ENCODE peak calls at places on chromosome 19, in ten cellular contexts. One of them, this sample, is unnamed. For H3K4me1, H3K36me3 and H3K27me3, the result is how much of the 10 kb centered on the place peaks cover.

GRCh38 chr19:50658438-50659317 is 9.4 kb downstream of the C19orf81 start:
- DNase-seq in CD4-positive, alpha-beta memory T cell: no peak
- DNase-seq in esophagus muscularis mucosa: no peak
- DNase-seq in uterus: peak
- DNase-seq in ascending aorta: no peak
- DNase-seq in Peyer's patch: peak
- DNase-seq in GM23248: peak
- DNase-seq in RWPE2: no peak
- DNase-seq in left ventricle myocardium inferior: peak
- DNase-seq in adrenal gland: peak
- DNase-seq in this sample: peak

GRCh38 chr19:48501446-48501960 is 10.1 kb downstream of the LMTK3 start:
- DNase-seq in CD4-positive, alpha-beta memory T cell: peak
- DNase-seq in esophagus muscularis mucosa: no peak
- DNase-seq in uterus: no peak
- DNase-seq in ascending aorta: no peak
- DNase-seq in Peyer's patch: peak
- DNase-seq in GM23248: no peak
- DNase-seq in RWPE2: peak
- DNase-seq in left ventricle myocardium inferior: no peak
- DNase-seq in adrenal gland: peak
- DNase-seq in this sample: peak

GRCh38 chr19:41811036-41811435 is 14.6 kb downstream of the CEACAM3 start:
- DNase-seq in CD4-positive, alpha-beta memory T cell: no peak
- DNase-seq in esophagus muscularis mucosa: no peak
- DNase-seq in uterus: no peak
- DNase-seq in ascending aorta: no peak
- DNase-seq in Peyer's patch: no peak
- DNase-seq in GM23248: no peak
- DNase-seq in RWPE2: no peak
- DNase-seq in left ventricle myocardium inferior: peak
- DNase-seq in adrenal gland: no peak
- DNase-seq in this sample: no peak

GRCh38 chr19:33865306-33865705 is 68.6 kb downstream of the KCTD15 start:
- DNase-seq in CD4-positive, alpha-beta memory T cell: no peak
- DNase-seq in esophagus muscularis mucosa: peak
- DNase-seq in uterus: no peak
- DNase-seq in ascending aorta: no peak
- DNase-seq in Peyer's patch: no peak
- DNase-seq in GM23248: no peak
- DNase-seq in RWPE2: no peak
- DNase-seq in left ventricle myocardium inferior: no peak
- DNase-seq in adrenal gland: no peak
- DNase-seq in this sample: no peak

GRCh38 chr19:31350693-31351211 is 1.5 kb upstream of the TSHZ3 start:
- DNase-seq in CD4-positive, alpha-beta memory T cell: no peak
- DNase-seq in esophagus muscularis mucosa: no peak
- DNase-seq in uterus: peak
- DNase-seq in ascending aorta: no peak
- DNase-seq in Peyer's patch: no peak
- DNase-seq in GM23248: peak
- DNase-seq in RWPE2: no peak
- DNase-seq in left ventricle myocardium inferior: peak
- DNase-seq in adrenal gland: peak
- DNase-seq in this sample: peak

GRCh38 chr19:907183-907853 is 5.7 kb downstream of the R3HDM4 start:
- DNase-seq in CD4-positive, alpha-beta memory T cell: no peak
- DNase-seq in esophagus muscularis mucosa: no peak
- DNase-seq in uterus: no peak
- DNase-seq in ascending aorta: no peak
- DNase-seq in Peyer's patch: peak
- DNase-seq in GM23248: no peak
- DNase-seq in RWPE2: no peak
- DNase-seq in left ventricle myocardium inferior: no peak
- DNase-seq in adrenal gland: no peak
- DNase-seq in this sample: no peak

GRCh38 chr19:15200575-15201364 is at the start of gene NOTCH3:
- DNase-seq in CD4-positive, alpha-beta memory T cell: no peak
- DNase-seq in esophagus muscularis mucosa: no peak
- DNase-seq in uterus: no peak
- DNase-seq in ascending aorta: no peak
- DNase-seq in Peyer's patch: no peak
- DNase-seq in GM23248: peak
- DNase-seq in RWPE2: no peak
- DNase-seq in left ventricle myocardium inferior: no peak
- DNase-seq in adrenal gland: no peak
- DNase-seq in this sample: no peak

GRCh38 chr19:54653181-54653809 is 9.5 kb upstream of the LILRB4 start:
- DNase-seq in CD4-positive, alpha-beta memory T cell: no peak
- DNase-seq in esophagus muscularis mucosa: no peak
- DNase-seq in uterus: no peak
- DNase-seq in ascending aorta: no peak
- DNase-seq in Peyer's patch: no peak
- DNase-seq in GM23248: peak
- DNase-seq in RWPE2: no peak
- DNase-seq in left ventricle myocardium inferior: no peak
- DNase-seq in adrenal gland: no peak
- DNase-seq in this sample: no peak

GRCh38 chr19:28445826-28446225 is 767.1 kb downstream of the UQCRFS1 start:
- DNase-seq in CD4-positive, alpha-beta memory T cell: no peak
- DNase-seq in esophagus muscularis mucosa: no peak
- DNase-seq in uterus: no peak
- DNase-seq in ascending aorta: no peak
- DNase-seq in Peyer's patch: no peak
- DNase-seq in GM23248: no peak
- DNase-seq in RWPE2: no peak
- DNase-seq in left ventricle myocardium inferior: no peak
- DNase-seq in adrenal gland: no peak
- DNase-seq in this sample: no peak

GRCh38 chr19:52748336-52748950 is 13.6 kb upstream of the ZNF611 start:
- DNase-seq in CD4-positive, alpha-beta memory T cell: no peak
- DNase-seq in esophagus muscularis mucosa: no peak
- DNase-seq in uterus: peak
- DNase-seq in ascending aorta: no peak
- DNase-seq in Peyer's patch: no peak
- DNase-seq in GM23248: peak
- DNase-seq in RWPE2: no peak
- DNase-seq in left ventricle myocardium inferior: no peak
- DNase-seq in adrenal gland: no peak
- DNase-seq in this sample: no peak

GRCh38 chr19:7637374-7638256 is 705 bp downstream of the STXBP2 start:
- DNase-seq in CD4-positive, alpha-beta memory T cell: peak
- DNase-seq in esophagus muscularis mucosa: no peak
- DNase-seq in uterus: no peak
- DNase-seq in ascending aorta: no peak
- DNase-seq in Peyer's patch: peak
- DNase-seq in GM23248: no peak
- DNase-seq in RWPE2: no peak
- DNase-seq in left ventricle myocardium inferior: peak
- DNase-seq in adrenal gland: no peak
- DNase-seq in this sample: peak

GRCh38 chr19:16118489-16119033 is 6.9 kb downstream of the RAB8A start:
- DNase-seq in CD4-positive, alpha-beta memory T cell: no peak
- DNase-seq in esophagus muscularis mucosa: no peak
- DNase-seq in uterus: no peak
- DNase-seq in ascending aorta: no peak
- DNase-seq in Peyer's patch: peak
- DNase-seq in GM23248: no peak
- DNase-seq in RWPE2: no peak
- DNase-seq in left ventricle myocardium inferior: no peak
- DNase-seq in adrenal gland: no peak
- DNase-seq in this sample: no peak

GRCh38 chr19:49336482-49337266 is 1.5 kb downstream of the CD37 start:
- DNase-seq in CD4-positive, alpha-beta memory T cell: no peak
- DNase-seq in esophagus muscularis mucosa: peak
- DNase-seq in uterus: no peak
- DNase-seq in ascending aorta: no peak
- DNase-seq in Peyer's patch: peak
- DNase-seq in GM23248: no peak
- DNase-seq in RWPE2: no peak
- DNase-seq in left ventricle myocardium inferior: no peak
- DNase-seq in adrenal gland: peak
- DNase-seq in this sample: no peak

GRCh38 chr19:28313633-28314032 is 899.3 kb downstream of the UQCRFS1 start:
- DNase-seq in CD4-positive, alpha-beta memory T cell: no peak
- DNase-seq in esophagus muscularis mucosa: no peak
- DNase-seq in uterus: peak
- DNase-seq in ascending aorta: no peak
- DNase-seq in Peyer's patch: no peak
- DNase-seq in GM23248: peak
- DNase-seq in RWPE2: no peak
- DNase-seq in left ventricle myocardium inferior: peak
- DNase-seq in adrenal gland: no peak
- DNase-seq in this sample: peak

GRCh38 chr19:11767633-11768133 is 883 bp downstream of the ZNF441 start:
- DNase-seq in CD4-positive, alpha-beta memory T cell: peak
- DNase-seq in esophagus muscularis mucosa: no peak
- DNase-seq in uterus: peak
- DNase-seq in ascending aorta: peak
- DNase-seq in Peyer's patch: peak
- DNase-seq in GM23248: peak
- DNase-seq in RWPE2: no peak
- DNase-seq in left ventricle myocardium inferior: peak
- DNase-seq in adrenal gland: peak
- DNase-seq in this sample: peak

GRCh38 chr19:29665826-29666633 is 769 bp downstream of the PLEKHF1 start:
- DNase-seq in CD4-positive, alpha-beta memory T cell: peak
- DNase-seq in esophagus muscularis mucosa: no peak
- DNase-seq in uterus: peak
- DNase-seq in ascending aorta: peak
- DNase-seq in Peyer's patch: peak
- DNase-seq in GM23248: peak
- DNase-seq in RWPE2: no peak
- DNase-seq in left ventricle myocardium inferior: peak
- DNase-seq in adrenal gland: peak
- DNase-seq in this sample: no peak
- H3K4me1 ChIP-seq in CD4-positive, alpha-beta memory T cell: under half
- H3K4me1 ChIP-seq in esophagus muscularis mucosa: half or more
- H3K4me1 ChIP-seq in uterus: under half
- H3K4me1 ChIP-seq in ascending aorta: half or more
- H3K4me1 ChIP-seq in Peyer's patch: under half
- H3K4me1 ChIP-seq in GM23248: under half
- H3K4me1 ChIP-seq in RWPE2: under half
- H3K4me1 ChIP-seq in left ventricle myocardium inferior: half or more
- H3K4me1 ChIP-seq in adrenal gland: under half
- H3K4me1 ChIP-seq in this sample: under half

GRCh38 chr19:17572640-17573039 is 17.2 kb downstream of the COLGALT1 start:
- DNase-seq in CD4-positive, alpha-beta memory T cell: no peak
- DNase-seq in esophagus muscularis mucosa: no peak
- DNase-seq in uterus: no peak
- DNase-seq in ascending aorta: no peak
- DNase-seq in Peyer's patch: no peak
- DNase-seq in GM23248: no peak
- DNase-seq in RWPE2: no peak
- DNase-seq in left ventricle myocardium inferior: no peak
- DNase-seq in adrenal gland: no peak
- DNase-seq in this sample: no peak
- H3K36me3 ChIP-seq in CD4-positive, alpha-beta memory T cell: under half
- H3K36me3 ChIP-seq in esophagus muscularis mucosa: half or more
- H3K36me3 ChIP-seq in uterus: under half
- H3K36me3 ChIP-seq in ascending aorta: half or more
- H3K36me3 ChIP-seq in Peyer's patch: under half
- H3K36me3 ChIP-seq in GM23248: under half
- H3K36me3 ChIP-seq in RWPE2: half or more
- H3K36me3 ChIP-seq in left ventricle myocardium inferior: half or more
- H3K36me3 ChIP-seq in adrenal gland: half or more
- H3K36me3 ChIP-seq in this sample: under half

DNA sequence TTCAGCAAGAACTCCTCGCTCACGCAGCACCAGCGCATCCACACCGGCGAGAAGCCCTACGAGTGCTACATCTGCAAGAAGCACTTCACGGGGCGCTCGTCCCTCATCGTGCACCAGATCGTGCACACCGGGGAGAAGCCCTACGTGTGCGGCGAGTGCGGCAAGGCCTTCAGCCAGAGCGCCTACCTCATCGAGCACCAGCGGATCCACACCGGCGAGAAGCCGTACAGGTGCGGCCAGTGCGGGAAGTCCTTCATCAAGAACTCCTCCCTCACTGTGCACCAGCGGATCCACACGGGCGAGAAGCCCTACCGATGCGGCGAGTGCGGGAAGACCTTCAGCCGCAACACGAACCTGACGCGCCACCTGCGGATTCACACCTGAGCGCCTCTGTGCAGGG is 20.6 kb upstream of the SMIM17 start:
- DNase-seq in CD4-positive, alpha-beta memory T cell: no peak
- DNase-seq in esophagus muscularis mucosa: no peak
- DNase-seq in uterus: no peak
- DNase-seq in ascending aorta: no peak
- DNase-seq in Peyer's patch: no peak
- DNase-seq in GM23248: no peak
- DNase-seq in RWPE2: no peak
- DNase-seq in left ventricle myocardium inferior: no peak
- DNase-seq in adrenal gland: no peak
- DNase-seq in this sample: no peak
- H3K27me3 ChIP-seq in CD4-positive, alpha-beta memory T cell: under half
- H3K27me3 ChIP-seq in esophagus muscularis mucosa: under half
- H3K27me3 ChIP-seq in uterus: under half
- H3K27me3 ChIP-seq in ascending aorta: under half
- H3K27me3 ChIP-seq in Peyer's patch: under half
- H3K27me3 ChIP-seq in GM23248: under half
- H3K27me3 ChIP-seq in RWPE2: under half
- H3K27me3 ChIP-seq in left ventricle myocardium inferior: under half
- H3K27me3 ChIP-seq in adrenal gland: under half
- H3K27me3 ChIP-seq in this sample: under half

GRCh38 chr19:5165697-5166019 is 175.0 kb downstream of the PTPRS start:
- DNase-seq in CD4-positive, alpha-beta memory T cell: no peak
- DNase-seq in esophagus muscularis mucosa: no peak
- DNase-seq in uterus: no peak
- DNase-seq in ascending aorta: no peak
- DNase-seq in Peyer's patch: no peak
- DNase-seq in GM23248: no peak
- DNase-seq in RWPE2: no peak
- DNase-seq in left ventricle myocardium inferior: no peak
- DNase-seq in adrenal gland: no peak
- DNase-seq in this sample: no peak
- H3K4me1 ChIP-seq in CD4-positive, alpha-beta memory T cell: under half
- H3K4me1 ChIP-seq in esophagus muscularis mucosa: under half
- H3K4me1 ChIP-seq in uterus: under half
- H3K4me1 ChIP-seq in ascending aorta: under half
- H3K4me1 ChIP-seq in Peyer's patch: under half
- H3K4me1 ChIP-seq in GM23248: under half
- H3K4me1 ChIP-seq in RWPE2: under half
- H3K4me1 ChIP-seq in left ventricle myocardium inferior: under half
- H3K4me1 ChIP-seq in adrenal gland: under half
- H3K4me1 ChIP-seq in this sample: under half

GRCh38 chr19:10554760-10555612 is 10.8 kb downstream of the KRI1 start:
- DNase-seq in CD4-positive, alpha-beta memory T cell: no peak
- DNase-seq in esophagus muscularis mucosa: no peak
- DNase-seq in uterus: no peak
- DNase-seq in ascending aorta: no peak
- DNase-seq in Peyer's patch: no peak
- DNase-seq in GM23248: no peak
- DNase-seq in RWPE2: no peak
- DNase-seq in left ventricle myocardium inferior: no peak
- DNase-seq in adrenal gland: no peak
- DNase-seq in this sample: no peak
- H3K36me3 ChIP-seq in CD4-positive, alpha-beta memory T cell: half or more
- H3K36me3 ChIP-seq in esophagus muscularis mucosa: half or more
- H3K36me3 ChIP-seq in uterus: under half
- H3K36me3 ChIP-seq in ascending aorta: half or more
- H3K36me3 ChIP-seq in Peyer's patch: under half
- H3K36me3 ChIP-seq in GM23248: under half
- H3K36me3 ChIP-seq in RWPE2: half or more
- H3K36me3 ChIP-seq in left ventricle myocardium inferior: half or more
- H3K36me3 ChIP-seq in adrenal gland: half or more
- H3K36me3 ChIP-seq in this sample: under half

This sample was measured in pancreas.